ENCODE peak calls at places on chromosome 13, in six cellular contexts. U is K562, P is SK-N-SH, H is H1, C is HepG2, L is GM12878. X is an unnamed sample.

GRCh38 chr13:24159921-24160324 is 597 bp upstream of the SPATA13 start:
- DNase-seq in U (no peak), H (peak), P (peak), L (no peak), C (no peak), X (no peak)

GRCh38 chr13:41675306-41675705 is 218.0 kb downstream of the RGCC start:
- DNase-seq in C (no peak), H (no peak), L (no peak), P (no peak), U (no peak), X (no peak)

GRCh38 chr13:39910833-39911232 is 255.4 kb downstream of the COG6 start:
- DNase-seq in L (no peak), C (no peak), U (no peak), P (no peak), H (no peak), X (no peak)

GRCh38 chr13:24512208-24513068 is at the start of gene PARP4:
- DNase-seq in P (peak), C (peak), U (peak), H (peak), L (peak), X (peak)

GRCh38 chr13:85148009-85148408 is 651.2 kb downstream of the SLITRK6 start:
- DNase-seq in C (peak), U (no peak), L (no peak), H (no peak), P (no peak), X (no peak)

GRCh38 chr13:72507394-72508199 is 219.8 kb downstream of the MZT1 start:
- DNase-seq in C (no peak), P (no peak), U (no peak), L (no peak), H (no peak), X (no peak)

GRCh38 chr13:64510698-64511097 is 2719.4 kb downstream of the PCDH9 start:
- DNase-seq in C (no peak), H (no peak), U (no peak), P (no peak), L (no peak), X (no peak)

GRCh38 chr13:93522486-93522885 is 295.9 kb downstream of the GPC6 start:
- DNase-seq in P (no peak), U (no peak), C (no peak), L (no peak), H (no peak), X (no peak)

GRCh38 chr13:21673592-21674270 is 2.9 kb downstream of the FGF9 start:
- DNase-seq in L (no peak), U (peak), H (peak), C (no peak), P (peak), X (no peak)

GRCh38 chr13:47039106-47039505 is 142.3 kb upstream of the HTR2A start:
- DNase-seq in H (no peak), L (no peak), U (no peak), C (no peak), P (no peak), X (no peak)

GRCh38 chr13:110309159-110309476 is 2.0 kb downstream of the COL4A2 start:
- DNase-seq in L (no peak), C (no peak), P (no peak), H (no peak), U (no peak), X (no peak)

GRCh38 chr13:71672527-71672926 is 194.5 kb downstream of the DACH1 start:
- DNase-seq in P (peak), U (no peak), H (no peak), L (no peak), C (no peak), X (no peak)

GRCh38 chr13:46716821-46717220 is 80.1 kb downstream of the ESD start:
- DNase-seq in H (no peak), P (no peak), U (no peak), C (no peak), L (no peak), X (no peak)

GRCh38 chr13:39501711-39502324 is 101.2 kb downstream of the LHFPL6 start:
- DNase-seq in L (no peak), C (no peak), U (no peak), H (no peak), P (no peak), X (no peak)

GRCh38 chr13:80161896-80162295 is 179.0 kb downstream of the SPRY2 start:
- DNase-seq in L (no peak), P (no peak), C (no peak), U (no peak), H (no peak), X (no peak)

GRCh38 chr13:90400372-90400771 is 947.1 kb upstream of the MIR17HG start:
- DNase-seq in L (no peak), C (no peak), U (no peak), H (no peak), P (no peak), X (no peak)

GRCh38 chr13:40596484-40596883 is 70.0 kb downstream of the FOXO1 start:
- DNase-seq in P (no peak), L (no peak), U (no peak), C (no peak), H (no peak), X (no peak)

GRCh38 chr13:111492341-111492945 is 172.0 kb downstream of the TEX29 start:
- DNase-seq in C (no peak), L (no peak), U (no peak), P (no peak), H (no peak), X (no peak)

GRCh38 chr13:41178040-41178439 is 16.3 kb downstream of the KBTBD7 start:
- DNase-seq in U (no peak), L (no peak), H (no peak), C (no peak), P (no peak), X (peak)

GRCh38 chr13:26872444-26873173 is 112.0 kb upstream of the GPR12 start:
- DNase-seq in P (peak), L (no peak), H (peak), C (peak), U (peak), X (peak)

GRCh38 chr13:58452123-58452623 is 820.6 kb downstream of the PCDH17 start:
- DNase-seq in P (no peak), C (peak), H (no peak), L (no peak), U (no peak), X (no peak)

GRCh38 chr13:48500652-48501197 is 32.2 kb downstream of the RCBTB2 start:
- DNase-seq in H (no peak), P (no peak), C (peak), L (no peak), U (no peak), X (peak)

GRCh38 chr13:27524981-27525975 is 74.9 kb upstream of the MTIF3 start:
- DNase-seq in U (no peak), L (no peak), P (no peak), C (no peak), H (no peak), X (no peak)

GRCh38 chr13:33078268-33078667 is 62.0 kb downstream of the KL start:
- DNase-seq in C (no peak), P (no peak), L (no peak), H (no peak), U (no peak), X (no peak)

GRCh38 chr13:23570099-23570926 is at the start of gene TNFRSF19:
- DNase-seq in U (peak), P (peak), L (no peak), H (no peak), C (peak), X (no peak)

GRCh38 chr13:100110269-100110668 is 21.4 kb downstream of the PCCA start:
- DNase-seq in C (no peak), L (no peak), P (no peak), U (no peak), H (no peak), X (no peak)

GRCh38 chr13:50909605-50910482 is at the start of gene RNASEH2B:
- DNase-seq in H (peak), C (peak), U (peak), L (no peak), P (peak), X (peak)

GRCh38 chr13:113636266-113636963 is 21.6 kb downstream of the ATP4B start:
- DNase-seq in U (no peak), L (no peak), P (no peak), H (no peak), C (no peak), X (no peak)

GRCh38 chr13:34863360-34864135 is 78.5 kb upstream of the NBEA start:
- DNase-seq in L (no peak), U (no peak), P (no peak), H (no peak), C (peak), X (no peak)

GRCh38 chr13:30904043-30904442 is 2.0 kb upstream of the MEDAG start:
- DNase-seq in C (no peak), L (no peak), P (no peak), H (no peak), U (no peak), X (no peak)

GRCh38 chr13:30906411-30906990 is 430 bp downstream of the MEDAG start:
- DNase-seq in C (no peak), H (peak), L (no peak), U (no peak), P (no peak), X (no peak)

GRCh38 chr13:30907167-30907761 is 1.2 kb downstream of the MEDAG start:
- DNase-seq in P (peak), C (peak), L (no peak), U (no peak), H (no peak), X (no peak)

GRCh38 chr13:30908416-30908980 is 2.4 kb downstream of the MEDAG start:
- DNase-seq in L (no peak), U (no peak), P (peak), H (no peak), C (no peak), X (no peak)

GRCh38 chr13:30905932-30906383 is at the start of gene MEDAG:
- DNase-seq in P (no peak), U (no peak), C (no peak), L (no peak), H (no peak), X (no peak)
- TF ChIP-seq CTCF in P (no peak), U (no peak), C (no peak), L (no peak), H (no peak), X (no peak)

GRCh38 chr13:75633285-75633684 is 2.8 kb upstream of the LMO7 start:
- DNase-seq in P (no peak), H (no peak), C (peak), L (no peak), U (no peak), X (no peak)
- TF ChIP-seq POLR2AphosphoS5 in P (peak), H (no peak), C (no peak), L (no peak), U (no peak), X (no peak)

DNA sequence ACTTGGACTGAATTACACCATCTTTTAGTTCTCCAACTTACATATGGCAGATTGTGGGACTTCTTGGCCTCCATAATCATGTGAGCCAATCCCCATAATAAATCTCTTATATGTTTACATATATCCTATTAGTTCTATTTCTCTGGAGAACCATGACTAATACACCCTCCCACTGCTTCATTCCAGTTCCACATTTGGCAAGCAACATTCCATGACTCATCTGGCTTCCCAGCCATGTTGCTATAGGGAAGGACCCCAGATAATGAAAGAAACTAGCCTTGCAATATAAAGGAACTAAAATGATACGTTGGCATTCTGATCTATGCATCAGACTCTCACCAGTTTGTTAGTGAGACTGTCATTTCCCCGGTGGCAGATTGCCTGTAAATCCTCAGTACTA is 10.9 kb upstream of the ACOD1 start:
- DNase-seq in C (no peak), L (no peak), U (no peak), P (no peak), H (no peak), X (no peak)
- TF ChIP-seq GABPA in C (no peak), L (no peak), U (no peak), P (no peak), H (no peak), X (no peak)

GRCh38 chr13:67238277-67238859 is 8.2 kb upstream of the PCDH9 start:
- DNase-seq in U (peak), L (no peak), C (peak), H (no peak), P (peak), X (no peak)
- TF ChIP-seq CTCF in U (peak), L (peak), C (peak), H (peak), P (peak), X (peak)

GRCh38 chr13:75704942-75705320 is 68.8 kb downstream of the LMO7 start:
- DNase-seq in C (no peak), P (no peak), L (no peak), H (no peak), U (no peak), X (no peak)
- TF ChIP-seq POLR2AphosphoS5 in C (no peak), P (no peak), L (no peak), H (no peak), U (no peak), X (no peak)

GRCh38 chr13:29886446-29886845 is 36.0 kb upstream of the UBL3 start:
- DNase-seq in H (no peak), U (no peak), P (no peak), C (no peak), L (no peak), X (no peak)

GRCh38 chr13:29883941-29884518 is 33.6 kb upstream of the UBL3 start:
- DNase-seq in U (no peak), P (no peak), C (no peak), H (no peak), L (no peak), X (no peak)

GRCh38 chr13:29887030-29887557 is 36.7 kb upstream of the UBL3 start:
- DNase-seq in C (no peak), H (no peak), U (no peak), P (no peak), L (no peak), X (no peak)

GRCh38 chr13:29885967-29886366 is 35.5 kb upstream of the UBL3 start:
- DNase-seq in U (no peak), L (no peak), C (no peak), P (no peak), H (no peak), X (no peak)

DNA sequence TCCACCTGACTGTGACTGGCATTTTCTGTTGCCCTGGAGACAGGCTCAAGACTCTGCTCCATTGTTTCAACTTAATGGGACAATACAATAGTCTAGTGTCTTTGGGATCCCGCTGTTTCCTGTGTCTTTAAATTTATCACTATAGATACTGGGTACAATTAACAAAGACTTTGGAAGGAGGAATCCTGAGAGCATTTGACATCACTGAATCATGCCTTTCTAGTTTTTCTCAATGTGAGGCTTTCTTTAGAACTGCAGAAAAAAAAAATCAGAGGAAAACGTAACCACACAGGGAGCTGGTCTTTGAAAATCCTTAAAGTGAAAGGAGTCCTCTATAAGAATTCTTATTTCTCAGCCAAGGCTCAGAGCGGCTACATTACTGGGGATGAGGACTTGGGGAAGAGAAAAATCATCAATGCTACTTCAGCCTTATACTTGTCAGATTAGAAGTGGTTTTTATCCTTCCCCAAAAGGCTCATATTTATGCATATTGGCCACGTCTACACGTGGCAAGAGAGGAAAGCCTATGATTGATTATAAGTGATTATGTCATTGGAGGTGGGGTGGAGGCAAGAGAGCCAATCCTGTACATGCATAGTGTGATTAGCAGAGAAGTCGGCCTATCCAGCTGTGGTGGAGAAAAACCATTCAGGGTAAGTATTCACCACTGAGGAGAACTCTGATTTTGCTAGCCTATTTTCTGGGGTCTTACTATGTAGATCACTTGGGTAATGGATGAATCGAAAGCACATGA is 34.4 kb upstream of the UBL3 start:
- DNase-seq in C (peak), L (no peak), P (no peak), H (no peak), U (peak), X (no peak)
- TF ChIP-seq GABPA in C (no peak), L (no peak), P (no peak), H (no peak), U (no peak), X (no peak)

DNA sequence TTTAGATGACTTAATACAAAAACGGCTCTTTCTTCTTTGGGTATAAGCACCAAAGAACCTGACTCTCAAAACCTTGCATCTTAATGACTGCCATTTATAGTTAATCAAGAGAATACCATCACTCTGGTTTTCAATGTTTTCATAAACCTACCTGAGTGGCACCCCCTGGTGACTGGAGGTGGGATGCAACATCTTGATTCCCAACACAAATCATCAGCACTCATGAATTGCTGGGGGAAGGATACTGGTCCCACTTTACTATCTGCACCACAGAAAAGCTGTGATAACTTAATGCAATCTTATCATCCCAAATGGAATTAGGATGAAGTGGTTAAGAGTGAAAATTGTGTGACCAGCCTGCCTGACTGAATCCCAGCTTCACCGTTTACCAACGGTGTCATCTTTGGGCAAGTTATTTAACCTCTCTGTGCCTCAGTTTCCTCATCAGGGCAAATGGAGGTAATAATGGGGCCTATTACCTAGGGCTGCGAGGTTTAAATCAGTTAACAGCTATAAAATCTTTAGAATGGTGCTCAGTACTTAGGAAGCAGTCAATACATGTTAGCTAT is 366.4 kb downstream of the KLF12 start:
- DNase-seq in U (no peak), C (peak), L (no peak), P (peak), H (no peak), X (no peak)
- TF ChIP-seq CTCF in U (no peak), C (peak), L (peak), P (peak), H (peak), X (no peak)

GRCh38 chr13:106753241-106753640 is 185.3 kb upstream of the ARGLU1 start:
- DNase-seq in U (no peak), C (no peak), L (no peak), P (no peak), H (no peak), X (no peak)
- TF ChIP-seq POLR2AphosphoS5 in U (no peak), C (no peak), L (no peak), P (no peak), H (no peak), X (no peak)